ENCODE peak calls at places on chromosome 3, in eight cellular contexts. R is AG04450, X is left ventricle myocardium inferior, L is tibial nerve, J is colonic mucosa, N is fibroblast of lung, E is upper lobe of left lung, K is Peyer's patch. D is an unnamed sample.

GRCh38 chr3:46913644-46914043 is 36.1 kb downstream of the PTH1R start:
- DNase-seq in K (peak), L (no peak), X (peak), N (peak), J (peak), E (no peak), R (no peak), D (peak)

GRCh38 chr3:1139071-1139470 is 46.2 kb downstream of the CNTN6 start:
- DNase-seq in K (no peak), R (no peak), N (no peak), X (no peak), E (no peak), J (no peak), L (no peak), D (no peak)

GRCh38 chr3:190125669-190126068 is 5.0 kb upstream of the P3H2 start:
- DNase-seq in J (no peak), E (no peak), X (no peak), R (no peak), K (no peak), L (no peak), N (no peak), D (no peak)

GRCh38 chr3:84692261-84692660 is 266.5 kb upstream of the CADM2 start:
- DNase-seq in E (no peak), J (no peak), X (no peak), N (no peak), R (no peak), L (no peak), K (no peak), D (no peak)

GRCh38 chr3:182516597-182517336 is 276.5 kb upstream of the ATP11B start:
- DNase-seq in K (no peak), L (no peak), N (no peak), J (no peak), E (no peak), R (no peak), X (no peak), D (no peak)

GRCh38 chr3:35829499-35829898 is 190.2 kb downstream of the ARPP21 start:
- DNase-seq in R (no peak), N (peak), L (no peak), X (no peak), K (no peak), J (no peak), E (no peak), D (no peak)

GRCh38 chr3:19543212-19543841 is 390.7 kb downstream of the EFHB start:
- DNase-seq in N (no peak), K (no peak), E (no peak), R (no peak), J (no peak), L (no peak), X (no peak), D (no peak)

GRCh38 chr3:113234688-113235260 is 23.4 kb downstream of the BOC start:
- DNase-seq in L (no peak), N (peak), J (no peak), X (no peak), R (no peak), K (no peak), E (no peak), D (no peak)

GRCh38 chr3:142876417-142876816 is 12.5 kb downstream of the PCOLCE2 start:
- DNase-seq in N (no peak), L (no peak), J (no peak), R (no peak), E (no peak), X (no peak), K (no peak), D (no peak)

GRCh38 chr3:44242716-44243115 is 1.0 kb downstream of the TOPAZ1 start:
- DNase-seq in E (no peak), J (no peak), K (no peak), N (no peak), L (no peak), R (no peak), X (no peak), D (no peak)

GRCh38 chr3:33980252-33980651 is 181.8 kb downstream of the PDCD6IP start:
- DNase-seq in J (no peak), L (peak), N (peak), K (no peak), E (no peak), X (no peak), R (peak), D (no peak)

GRCh38 chr3:54517424-54517823 is 395.1 kb downstream of the CACNA2D3 start:
- DNase-seq in K (no peak), X (no peak), E (no peak), J (no peak), L (no peak), N (no peak), R (no peak), D (no peak)

GRCh38 chr3:149813367-149814281 is 609 bp downstream of the RNF13 start:
- DNase-seq in K (peak), R (no peak), L (peak), E (no peak), N (peak), J (peak), X (no peak), D (no peak)

GRCh38 chr3:13532085-13532484 is 16.8 kb upstream of the FBLN2 start:
- DNase-seq in R (no peak), N (no peak), K (no peak), L (peak), J (no peak), X (peak), E (no peak), D (peak)

GRCh38 chr3:77887611-77888010 is 847.7 kb downstream of the ROBO2 start:
- DNase-seq in J (no peak), N (peak), K (no peak), X (no peak), L (no peak), E (no peak), R (peak), D (no peak)

GRCh38 chr3:60202052-60202753 is 1049.0 kb downstream of the FHIT start:
- DNase-seq in K (no peak), R (no peak), L (no peak), E (no peak), N (no peak), J (no peak), X (no peak), D (no peak)

GRCh38 chr3:79521221-79521848 is 246.5 kb downstream of the ROBO1 start:
- DNase-seq in X (no peak), K (no peak), N (peak), R (no peak), L (no peak), J (no peak), E (no peak), D (no peak)

GRCh38 chr3:119437852-119438251 is 25.6 kb downstream of the TMEM39A start:
- DNase-seq in K (no peak), L (no peak), R (no peak), N (no peak), J (no peak), E (no peak), X (no peak), D (no peak)

GRCh38 chr3:127849368-127849767 is 27.1 kb upstream of the MGLL start:
- DNase-seq in L (no peak), J (no peak), R (no peak), X (no peak), E (no peak), N (no peak), K (no peak), D (no peak)

DNA sequence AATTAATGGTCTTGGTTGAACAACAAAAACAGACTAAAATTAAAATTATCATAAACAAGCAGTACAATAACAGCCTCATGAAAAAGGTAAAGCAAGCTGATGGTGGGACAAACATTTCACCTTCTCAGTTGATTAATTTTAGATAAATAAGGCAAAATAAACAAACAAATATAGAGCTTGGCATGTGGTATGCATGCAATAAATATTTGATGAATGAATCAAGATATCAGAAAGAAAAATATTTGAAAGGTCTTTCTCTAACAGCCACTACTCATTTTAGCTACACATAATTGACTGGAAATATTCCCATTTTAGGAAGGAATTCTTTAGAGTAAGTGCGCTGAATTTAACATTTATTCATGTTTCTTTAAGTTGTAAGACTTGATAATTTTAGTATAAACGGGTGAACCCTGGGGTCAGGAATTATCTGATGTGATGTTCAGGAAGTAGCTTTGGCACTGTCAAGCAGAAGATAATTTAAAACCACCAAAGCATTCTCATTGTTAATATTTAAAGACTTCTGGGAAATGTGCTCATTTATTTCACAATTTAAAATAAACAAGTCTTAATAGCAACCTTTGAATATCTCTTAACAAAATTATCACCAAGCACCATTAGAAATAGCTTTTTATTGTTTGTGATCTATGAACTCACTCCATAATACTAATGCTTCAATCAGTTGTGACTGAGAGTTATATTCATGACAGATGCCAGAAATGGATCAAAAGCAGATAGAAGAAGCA is 372.3 kb upstream of the TGFBR2 start:
- DNase-seq in L (no peak), R (no peak), J (no peak), X (no peak), E (no peak), K (no peak), N (no peak), D (no peak)
- H3K27ac ChIP-seq in L (no peak), R (no peak), J (no peak), X (peak), E (no peak), K (no peak), N (no peak), D (no peak)

DNA sequence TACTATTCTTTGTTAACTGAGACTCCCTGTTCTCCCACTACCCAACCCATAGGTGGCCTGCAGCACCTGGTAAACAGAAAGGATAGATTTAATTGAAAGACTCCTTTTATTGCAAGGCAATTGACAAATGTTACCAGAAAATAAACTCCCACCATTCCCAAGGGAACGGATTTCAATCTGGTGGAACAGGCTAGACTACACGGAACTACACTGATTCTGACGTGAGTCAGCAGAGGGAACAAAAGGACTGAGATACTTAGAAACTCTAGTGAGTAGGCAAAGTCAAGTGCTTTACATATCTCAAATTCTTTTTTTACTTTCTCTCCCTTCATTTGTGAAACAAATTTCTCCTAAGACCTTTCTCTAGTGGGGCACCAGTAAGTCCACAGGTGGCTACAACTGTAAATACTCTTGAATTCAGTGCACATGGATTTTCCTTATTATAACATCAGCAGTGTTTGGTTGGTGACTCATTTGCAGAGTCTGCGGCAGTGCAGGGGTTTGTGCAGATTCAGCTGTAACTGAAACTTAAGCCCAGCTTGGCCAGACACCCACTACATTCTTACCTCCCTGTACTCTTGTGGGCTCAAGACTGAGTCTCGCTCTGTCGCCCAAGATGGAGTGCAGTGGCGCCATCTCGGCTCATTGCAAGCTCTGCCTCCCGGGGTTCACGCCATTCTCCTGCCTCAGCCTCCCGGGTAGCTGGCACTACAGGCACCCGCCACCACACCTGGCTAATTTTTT is 34.3 kb upstream of the PLSCR2 start:
- DNase-seq in R (peak), E (no peak), L (no peak), N (peak), X (no peak), J (peak), K (no peak), D (no peak)
- TF ChIP-seq CTCF in R (no peak), E (no peak), L (no peak), N (no peak), X (no peak), J (no peak), K (no peak), D (no peak)

DNA sequence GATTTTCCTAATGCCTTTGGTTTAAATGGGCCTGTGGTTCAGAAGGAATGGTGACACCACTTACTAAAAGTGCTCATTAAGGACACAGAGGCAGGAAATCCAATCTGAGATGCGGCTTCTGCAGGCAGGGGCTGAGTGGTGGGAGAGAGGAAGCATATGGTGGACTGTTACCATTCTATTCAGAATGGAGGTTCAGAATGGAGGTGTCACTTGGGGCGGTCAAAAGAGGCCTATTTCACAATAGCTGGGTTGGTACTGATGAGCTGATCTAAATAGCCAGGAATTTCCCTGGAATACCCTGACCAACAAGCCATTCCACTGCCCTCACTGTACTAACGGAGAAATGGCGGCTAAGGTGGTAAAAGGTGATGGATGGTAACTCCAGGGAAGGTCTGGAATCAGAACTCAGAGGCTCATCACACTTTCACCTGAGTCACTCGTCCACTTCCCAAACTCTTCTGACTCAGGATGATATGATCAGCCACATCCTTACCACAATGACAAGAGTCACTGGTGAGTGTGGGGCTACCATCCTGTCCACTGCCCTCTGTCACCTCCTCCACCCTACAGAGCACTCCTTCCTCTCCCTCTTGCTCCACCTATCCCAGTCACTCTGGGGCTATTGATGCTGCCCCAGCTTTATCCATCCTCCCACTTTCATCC is 15.7 kb downstream of the RFT1 start:
- DNase-seq in K (no peak), R (no peak), X (no peak), E (no peak), N (peak), J (no peak), L (no peak), D (no peak)
- H3K27ac ChIP-seq in K (no peak), R (no peak), X (peak), E (peak), N (no peak), J (no peak), L (no peak), D (peak)

GRCh38 chr3:59143447-59143846 is 93.6 kb upstream of the CFAP20DC start:
- DNase-seq in L (no peak), K (no peak), J (no peak), N (no peak), E (no peak), R (no peak), X (no peak), D (no peak)
- TF ChIP-seq CTCF in L (no peak), K (no peak), J (no peak), N (peak), E (no peak), R (peak), X (no peak), D (no peak)

GRCh38 chr3:196287405-196288140 is at the start of gene PCYT1A:
- DNase-seq in X (peak), J (peak), L (peak), K (peak), N (peak), E (peak), R (peak), D (peak)

GRCh38 chr3:196280689-196281463 is 6.7 kb downstream of the PCYT1A start:
- DNase-seq in N (peak), X (no peak), R (no peak), E (no peak), L (no peak), K (no peak), J (no peak), D (no peak)

GRCh38 chr3:196287066-196287404 is 491 bp downstream of the PCYT1A start:
- DNase-seq in R (no peak), L (no peak), N (peak), E (no peak), X (peak), K (no peak), J (peak), D (no peak)

GRCh38 chr3:196284396-196284795 is 3.1 kb downstream of the PCYT1A start:
- DNase-seq in K (no peak), L (no peak), X (no peak), R (no peak), J (no peak), N (peak), E (no peak), D (no peak)

GRCh38 chr3:196281962-196282361 is 5.6 kb downstream of the PCYT1A start:
- DNase-seq in R (no peak), X (no peak), J (no peak), K (no peak), N (no peak), L (no peak), E (no peak), D (no peak)
- H3K27ac ChIP-seq in R (no peak), X (peak), J (no peak), K (peak), N (no peak), L (no peak), E (no peak), D (peak)

GRCh38 chr3:109224333-109224732 is 87.8 kb downstream of the C3orf85 start:
- DNase-seq in L (no peak), R (no peak), J (peak), K (peak), N (no peak), E (peak), X (no peak), D (no peak)
- TF ChIP-seq CTCF in L (peak), R (peak), J (peak), K (peak), N (no peak), E (no peak), X (no peak), D (no peak)

GRCh38 chr3:151789853-151790463 is 24.0 kb upstream of the AADAC start:
- DNase-seq in K (no peak), R (no peak), E (no peak), N (no peak), L (no peak), J (no peak), X (no peak), D (no peak)
- H3K27ac ChIP-seq in K (no peak), R (no peak), E (no peak), N (no peak), L (no peak), J (no peak), X (no peak), D (no peak)

GRCh38 chr3:158430968-158431367 is 140.0 kb upstream of the MLF1 start:
- DNase-seq in J (no peak), L (no peak), E (no peak), N (peak), X (no peak), R (no peak), K (no peak), D (no peak)
- TF ChIP-seq CTCF in J (no peak), L (no peak), E (no peak), N (no peak), X (no peak), R (no peak), K (no peak), D (no peak)

GRCh38 chr3:42148086-42148842 is 57.1 kb downstream of the TRAK1 start:
- DNase-seq in J (no peak), N (no peak), K (no peak), R (no peak), X (no peak), E (no peak), L (no peak), D (no peak)

GRCh38 chr3:42148982-42149432 is 57.9 kb downstream of the TRAK1 start:
- DNase-seq in X (peak), N (peak), R (peak), K (no peak), E (no peak), L (peak), J (peak), D (peak)

GRCh38 chr3:42152193-42152592 is 61.0 kb downstream of the TRAK1 start:
- DNase-seq in X (no peak), L (no peak), R (no peak), J (no peak), N (no peak), K (no peak), E (no peak), D (no peak)

GRCh38 chr3:42151596-42152145 is 60.5 kb downstream of the TRAK1 start:
- DNase-seq in R (no peak), L (no peak), N (no peak), E (no peak), X (no peak), K (no peak), J (no peak), D (no peak)

DNA sequence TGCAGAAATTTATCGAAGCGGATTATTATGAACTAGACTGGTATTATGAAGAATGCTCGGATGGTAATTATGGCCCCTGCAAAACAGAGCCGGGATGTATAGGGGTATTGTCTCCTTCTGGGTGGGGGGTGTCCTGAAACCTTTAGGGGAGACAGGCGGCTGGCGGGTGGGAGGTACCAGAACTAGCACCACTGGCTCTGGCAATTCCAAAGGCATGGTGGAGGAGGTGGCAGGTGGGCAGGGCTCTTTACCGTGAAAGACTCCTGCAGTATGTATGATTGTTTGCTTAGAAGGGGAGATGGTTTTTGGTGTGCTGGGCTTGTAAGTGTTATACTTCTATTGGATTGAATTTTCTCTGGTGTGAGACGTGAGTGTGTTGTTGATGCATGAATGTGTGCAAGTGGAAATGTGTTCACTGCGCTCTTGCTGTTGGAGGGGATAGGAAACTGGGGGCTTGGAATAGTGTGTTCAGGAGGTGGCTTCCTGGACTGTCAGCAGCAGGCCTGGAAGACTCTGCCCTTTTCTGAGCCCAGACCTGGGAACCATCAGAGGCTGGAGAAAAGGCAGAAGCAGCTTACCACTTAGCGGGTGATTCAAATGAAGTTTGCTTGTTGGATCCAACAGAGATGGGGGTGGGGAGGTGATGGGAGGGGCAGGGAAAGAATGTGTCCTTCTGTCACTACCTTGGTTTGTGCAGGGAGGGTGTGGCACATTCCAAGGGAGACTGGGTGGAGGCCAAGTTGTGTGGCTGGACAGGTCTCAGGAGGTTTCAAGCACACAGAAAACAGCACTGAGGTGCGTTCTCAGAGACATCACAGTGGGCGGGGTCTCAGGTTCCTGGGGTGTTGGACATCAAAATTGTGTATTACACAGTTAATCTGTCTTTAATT is 58.6 kb downstream of the TRAK1 start:
- DNase-seq in R (no peak), J (peak), N (no peak), E (no peak), L (no peak), K (peak), X (no peak), D (no peak)
- H3K27ac ChIP-seq in R (no peak), J (no peak), N (no peak), E (peak), L (peak), K (peak), X (no peak), D (no peak)